ENCODE peak calls at places on chromosomes 6 and 20, in six cellular contexts. V is IMR-90, L is neuronal stem cell, H is H9, A is mesenchymal stem cell, Z is trophoblast cell. E is an unnamed sample. For H3K27me3, the result is how much of the 10 kb centered on the place peaks cover.

GRCh38 chr6:169326067-169326799 is 72.6 kb upstream of the THBS2 start:
- DNase-seq in V (peak), L (peak), A (no peak), H (peak), Z (no peak), E (peak)

GRCh38 chr6:159062965-159063364 is 18.2 kb upstream of the TAGAP start:
- DNase-seq in V (no peak), L (no peak), Z (no peak), H (no peak), A (no peak), E (no peak)

GRCh38 chr6:24357336-24358218 is at the start of gene DCDC2:
- DNase-seq in H (peak), L (no peak), Z (peak), A (no peak), V (no peak), E (no peak)

GRCh38 chr6:41536884-41537347 is 9.3 kb upstream of the FOXP4 start:
- DNase-seq in L (no peak), V (no peak), H (no peak), Z (peak), A (no peak), E (no peak)

GRCh38 chr6:3351837-3352524 is 93.2 kb downstream of the PSMG4 start:
- DNase-seq in H (no peak), Z (no peak), A (no peak), V (no peak), L (no peak), E (no peak)

GRCh38 chr6:148885154-148885870 is 138.5 kb downstream of the UST start:
- DNase-seq in Z (no peak), H (no peak), V (peak), L (no peak), A (peak), E (no peak)

GRCh38 chr20:57654363-57654997 is 34.3 kb upstream of the ZBP1 start:
- DNase-seq in Z (peak), L (peak), V (peak), A (peak), H (peak), E (peak)

GRCh38 chr6:2810092-2810671 is 31.5 kb downstream of the SERPINB1 start:
- DNase-seq in V (peak), H (no peak), A (no peak), Z (peak), L (no peak), E (no peak)

GRCh38 chr20:50280851-50281655 is 90.4 kb downstream of the CEBPB start:
- DNase-seq in A (no peak), L (no peak), H (no peak), Z (no peak), V (no peak), E (no peak)

GRCh38 chr6:36615018-36615761 is 21.0 kb downstream of the SRSF3 start:
- DNase-seq in Z (peak), L (peak), H (peak), V (peak), A (peak), E (peak)

GRCh38 chr6:47457370-47457769 is 20.2 kb upstream of the CD2AP start:
- DNase-seq in A (no peak), L (no peak), V (no peak), H (no peak), Z (no peak), E (no peak)

GRCh38 chr20:39524371-39524911 is 562.3 kb downstream of the DHX35 start:
- DNase-seq in V (no peak), A (no peak), H (no peak), L (no peak), Z (no peak), E (no peak)

GRCh38 chr6:46290916-46291633 is 120.3 kb upstream of the ENPP5 start:
- DNase-seq in L (no peak), Z (no peak), H (peak), V (no peak), A (no peak), E (peak)

GRCh38 chr6:111210074-111210729 is 122.9 kb downstream of the SLC16A10 start:
- DNase-seq in H (peak), A (peak), Z (peak), L (peak), V (peak), E (peak)

GRCh38 chr6:143205983-143206382 is 145.3 kb downstream of the AIG1 start:
- DNase-seq in V (peak), Z (no peak), H (no peak), L (no peak), A (no peak), E (no peak)

GRCh38 chr6:132369526-132369925 is 31.7 kb downstream of the MOXD1 start:
- DNase-seq in H (no peak), L (no peak), Z (peak), V (peak), A (peak), E (no peak)

GRCh38 chr6:28710466-28711191 is 184.9 kb downstream of the GPX5 start:
- DNase-seq in Z (no peak), V (peak), A (peak), H (peak), L (no peak), E (peak)

GRCh38 chr20:24095303-24095702 is 106.7 kb upstream of the GGTLC1 start:
- DNase-seq in L (no peak), Z (no peak), V (no peak), H (no peak), A (no peak), E (no peak)

GRCh38 chr20:2164966-2165365 is 63.3 kb downstream of the STK35 start:
- DNase-seq in A (no peak), L (no peak), H (peak), Z (no peak), V (no peak), E (no peak)

GRCh38 chr6:122007366-122007765 is 392.1 kb upstream of the HSF2 start:
- DNase-seq in H (no peak), V (peak), L (no peak), Z (no peak), A (no peak), E (peak)

GRCh38 chr6:10425973-10426780 is 11.3 kb upstream of the TFAP2A start:
- DNase-seq in L (no peak), A (peak), H (peak), V (no peak), Z (peak), E (peak)

GRCh38 chr6:31070711-31071197 is 41.6 kb downstream of the C6orf15 start:
- DNase-seq in H (peak), A (peak), V (peak), L (peak), Z (peak), E (peak)

GRCh38 chr20:54995553-54995952 is 520.2 kb downstream of the DOK5 start:
- DNase-seq in V (no peak), A (no peak), L (no peak), H (no peak), Z (no peak), E (peak)

GRCh38 chr6:32868257-32868788 is 14.3 kb downstream of the PSMB9 start:
- DNase-seq in Z (peak), H (peak), A (peak), V (peak), L (peak), E (peak)

GRCh38 chr20:59628171-59628570 is 23.8 kb downstream of the PHACTR3 start:
- DNase-seq in Z (no peak), L (no peak), V (no peak), H (no peak), A (no peak), E (no peak)

GRCh38 chr6:160995271-160995670 is 3.7 kb downstream of the MAP3K4 start:
- DNase-seq in L (no peak), A (no peak), Z (no peak), H (no peak), V (no peak), E (no peak)

GRCh38 chr20:58675146-58675584 is 17.4 kb upstream of the NPEPL1 start:
- DNase-seq in Z (no peak), A (no peak), L (no peak), V (no peak), H (no peak), E (no peak)

GRCh38 chr20:45097485-45098095 is 3.3 kb downstream of the KCNS1 start:
- DNase-seq in V (no peak), A (no peak), L (no peak), H (peak), Z (no peak), E (peak)

GRCh38 chr6:12152023-12152960 is 137.9 kb upstream of the EDN1 start:
- DNase-seq in A (no peak), Z (no peak), H (no peak), L (no peak), V (no peak), E (peak)

GRCh38 chr6:31771992-31772358 is 5.2 kb downstream of the VWA7 start:
- DNase-seq in A (no peak), V (peak), Z (no peak), L (no peak), H (no peak), E (no peak)

GRCh38 chr20:17708675-17709360 is 9.1 kb downstream of the BANF2 start:
- DNase-seq in H (no peak), Z (no peak), L (no peak), A (peak), V (peak), E (no peak)

GRCh38 chr6:132298344-132298949 is 102.8 kb downstream of the MOXD1 start:
- DNase-seq in L (no peak), Z (peak), V (peak), H (peak), A (peak), E (peak)

GRCh38 chr20:57505991-57506390 is 18.9 kb downstream of the CTCFL start:
- DNase-seq in Z (no peak), A (no peak), H (no peak), L (no peak), V (no peak), E (no peak)

GRCh38 chr6:27177454-27178000 is 70.0 kb upstream of the PRSS16 start:
- DNase-seq in L (peak), Z (peak), A (peak), V (peak), H (peak), E (peak)

GRCh38 chr6:27178860-27179259 is 68.6 kb upstream of the PRSS16 start:
- DNase-seq in Z (no peak), H (peak), A (no peak), V (no peak), L (no peak), E (peak)

GRCh38 chr6:27176096-27176495 is 71.4 kb upstream of the PRSS16 start:
- DNase-seq in Z (peak), H (no peak), L (no peak), A (peak), V (peak), E (no peak)

GRCh38 chr6:27174958-27175357 is 72.5 kb upstream of the PRSS16 start:
- DNase-seq in H (no peak), V (no peak), Z (no peak), L (no peak), A (no peak), E (no peak)

DNA sequence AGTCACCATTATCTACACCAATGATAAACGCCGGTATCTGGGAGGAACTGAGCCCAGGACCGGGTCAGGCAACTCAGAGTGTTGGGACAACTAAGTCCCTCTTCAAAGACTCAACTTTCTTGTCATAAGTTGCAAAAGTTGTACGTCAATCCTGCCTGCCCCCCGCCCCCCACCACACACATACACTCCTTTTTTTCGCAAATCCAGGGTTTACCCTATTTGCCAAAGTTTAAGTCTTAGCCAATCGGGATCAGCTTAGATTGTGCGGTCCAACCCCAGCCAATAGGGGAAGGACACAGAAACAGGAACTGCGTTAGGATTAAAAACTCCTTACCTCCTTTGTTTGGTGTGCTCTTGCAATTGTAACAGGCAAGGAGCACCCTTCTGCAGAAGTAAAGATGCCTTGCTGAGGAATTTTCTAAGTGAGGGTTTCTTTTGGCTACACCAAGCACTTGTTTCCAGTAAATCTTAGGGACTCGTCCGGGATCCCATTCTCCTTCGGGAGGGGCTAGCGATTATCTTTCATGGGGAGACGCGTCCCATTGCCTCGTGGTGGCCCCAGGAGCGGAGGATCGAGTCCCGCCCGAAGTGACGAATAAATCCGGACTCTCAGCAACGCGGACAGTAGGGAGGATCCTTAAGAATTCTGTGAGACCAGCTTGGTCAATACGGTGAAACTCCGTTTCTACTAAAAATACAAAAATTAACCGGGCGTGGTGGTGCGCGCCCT is 69.3 kb upstream of the PRSS16 start:
- DNase-seq in A (peak), H (peak), V (peak), L (peak), Z (peak), E (peak)
- H4K8ac ChIP-seq in A (peak), H (no peak), V (peak), L (no peak), Z (peak), E (peak)

DNA sequence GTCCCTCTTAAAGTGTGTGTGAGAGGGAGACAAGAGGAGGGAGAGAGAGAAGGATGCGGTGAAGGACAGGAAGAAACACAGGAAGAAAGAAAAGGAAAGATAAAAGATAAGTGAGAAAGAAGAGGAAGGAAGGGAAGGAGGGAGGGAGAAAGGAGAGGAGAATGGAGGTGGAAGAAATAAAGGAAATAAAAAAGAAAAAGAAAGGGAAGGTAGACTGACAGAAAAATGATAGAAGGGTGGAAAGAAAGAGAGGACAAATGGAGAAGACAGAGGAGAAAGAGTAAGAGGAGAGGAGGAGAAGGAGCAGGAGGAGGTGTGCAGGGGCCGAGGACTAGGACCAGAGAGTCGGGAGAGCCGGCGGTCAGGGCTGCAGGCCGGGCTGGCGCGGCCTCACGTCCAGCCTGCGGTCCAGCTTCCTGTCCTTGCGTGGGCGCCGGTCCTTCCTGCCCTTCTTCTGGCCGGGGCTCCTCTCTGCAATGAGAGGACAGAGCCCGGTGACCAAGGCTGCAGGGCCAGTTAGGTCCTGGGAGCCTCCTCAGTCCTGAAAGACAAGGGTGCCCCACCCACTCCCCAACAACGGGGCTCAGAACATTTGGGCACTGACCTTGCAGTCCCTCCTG is 42.0 kb downstream of the RSPO4 start:
- DNase-seq in L (no peak), Z (no peak), A (no peak), V (no peak), H (no peak), E (no peak)
- H3K27me3 ChIP-seq in L (under half), Z (under half), A (under half), V (under half), H (under half), E (under half)

DNA sequence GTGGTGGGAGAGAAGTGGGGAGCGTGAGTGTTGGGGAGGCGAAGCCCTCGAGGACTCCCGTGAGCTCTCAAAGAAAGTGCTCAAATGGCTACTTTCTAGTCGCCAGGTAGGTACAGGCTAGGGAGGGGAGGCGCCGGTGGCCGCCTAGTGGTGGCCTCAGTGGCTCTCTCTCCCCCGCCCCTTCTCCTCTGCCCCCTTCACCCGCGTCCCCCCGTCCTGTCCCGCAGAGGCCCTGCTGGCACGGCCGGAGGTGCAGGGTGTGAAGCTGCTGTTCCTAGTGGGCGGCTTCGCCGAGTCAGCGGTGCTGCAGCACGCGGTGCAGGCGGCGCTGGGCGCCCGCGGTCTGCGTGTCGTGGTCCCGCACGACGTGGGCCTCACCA is 16.3 kb downstream of the ADISSP start:
- DNase-seq in A (no peak), Z (no peak), L (no peak), V (no peak), H (peak), E (no peak)
- H4K8ac ChIP-seq in A (peak), Z (no peak), L (peak), V (no peak), H (no peak), E (no peak)

DNA sequence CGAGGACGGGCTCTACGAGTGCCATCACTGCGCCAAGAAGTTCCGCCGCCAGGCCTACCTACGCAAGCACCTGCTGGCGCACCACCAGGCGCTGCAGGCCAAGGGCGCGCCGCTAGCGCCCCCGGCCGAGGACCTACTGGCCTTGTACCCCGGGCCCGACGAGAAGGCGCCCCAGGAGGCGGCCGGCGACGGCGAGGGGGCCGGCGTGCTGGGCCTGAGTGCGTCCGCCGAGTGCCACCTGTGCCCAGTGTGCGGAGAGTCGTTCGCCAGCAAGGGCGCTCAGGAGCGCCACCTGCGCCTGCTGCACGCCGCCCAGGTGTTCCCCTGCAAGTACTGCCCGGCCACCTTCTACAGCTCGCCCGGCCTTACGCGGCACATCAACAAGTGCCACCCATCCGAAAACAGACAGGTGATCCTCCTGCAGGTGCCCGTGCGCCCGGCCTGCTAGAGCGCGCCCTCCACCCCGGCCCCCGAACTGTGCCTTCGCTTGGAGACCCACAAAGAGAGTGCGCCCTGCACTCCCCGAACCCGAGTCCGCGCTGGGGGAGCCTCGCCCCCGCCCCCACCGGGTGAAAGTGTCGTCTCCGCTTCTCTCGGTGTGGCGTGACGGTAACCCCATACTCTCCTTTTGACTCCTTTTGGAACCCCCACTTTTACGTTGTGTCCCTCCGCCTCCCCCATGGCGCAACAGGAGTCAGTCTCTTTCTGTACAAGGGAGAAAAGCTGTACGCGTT is 1.6 kb downstream of the INSM1 start:
- DNase-seq in L (no peak), Z (no peak), A (no peak), H (peak), V (no peak), E (peak)
- H3K27me3 ChIP-seq in L (half or more), Z (half or more), A (half or more), H (under half), V (half or more), E (half or more)

DNA sequence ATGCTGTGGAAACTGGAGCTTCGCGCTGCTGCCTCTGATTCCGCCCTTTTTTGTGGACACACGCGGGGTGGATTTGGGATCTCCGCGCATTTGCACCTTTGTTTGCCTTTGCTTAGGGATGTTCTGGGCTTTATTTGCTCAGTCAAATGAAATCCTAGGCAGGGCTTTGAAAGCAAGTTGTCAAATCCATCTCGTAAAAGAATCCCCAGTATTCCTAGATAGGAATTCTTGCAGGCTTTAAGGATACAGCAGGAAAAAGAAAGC is 446 bp downstream of the CEP57L1 start:
- DNase-seq in L (no peak), A (no peak), V (no peak), H (no peak), Z (no peak), E (no peak)
- H4K8ac ChIP-seq in L (no peak), A (peak), V (peak), H (no peak), Z (peak), E (no peak)

GRCh38 chr20:10218536-10219451 is at the start of gene SNAP25:
- DNase-seq in H (peak), V (peak), A (peak), L (peak), Z (no peak), E (peak)

GRCh38 chr20:10217517-10218410 is 866 bp upstream of the SNAP25 start:
- DNase-seq in H (peak), V (peak), L (peak), Z (no peak), A (peak), E (peak)

GRCh38 chr20:10221022-10221421 is 2.4 kb downstream of the SNAP25 start:
- DNase-seq in V (no peak), Z (no peak), L (no peak), A (no peak), H (no peak), E (no peak)

GRCh38 chr20:10219993-10220750 is 1.5 kb downstream of the SNAP25 start:
- DNase-seq in Z (no peak), H (no peak), L (no peak), A (no peak), V (no peak), E (no peak)

DNA sequence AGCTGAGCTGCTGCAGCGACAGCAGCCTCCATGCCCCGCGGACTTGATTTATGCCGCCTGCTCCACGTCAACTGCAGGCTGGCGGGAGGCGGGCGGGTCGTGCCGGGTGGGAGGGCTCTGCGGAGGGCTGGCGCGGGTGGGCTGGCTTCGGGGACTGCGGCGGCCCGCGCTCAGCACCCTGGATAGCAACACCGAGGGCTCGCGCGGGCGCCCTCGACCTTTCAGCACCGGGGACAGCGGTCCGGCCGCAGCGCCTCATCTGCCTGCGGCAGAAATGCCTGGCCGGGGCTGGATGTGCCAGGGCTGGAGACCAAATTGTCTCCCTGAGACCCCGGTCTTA is 792 bp downstream of the SNAP25 start:
- DNase-seq in V (peak), L (peak), H (peak), A (peak), Z (peak), E (peak)
- H3K27me3 ChIP-seq in V (under half), L (under half), H (under half), A (under half), Z (under half), E (under half)

E was measured in mesendoderm.